ENCODE peak calls at places on chromosome 16, in six cellular contexts. N is kidney epithelial cell, L is left ventricle myocardium inferior, O is A549, R is fibroblast of the aortic adventitia, A is brain microvascular endothelial cell. H is an unnamed sample.

GRCh38 chr16:25155553-25156460 is 44.3 kb downstream of the LCMT1 start:
- DNase-seq in R (no peak), L (no peak), O (no peak), N (peak; percentile 67), A (no peak), H (no peak)

GRCh38 chr16:86668136-86668535 is 89.8 kb downstream of the FOXL1 start:
- DNase-seq in O (no peak), N (no peak), L (no peak), R (peak; percentile 68), A (peak; percentile 91), H (no peak)

GRCh38 chr16:13378151-13378550 is 476.8 kb downstream of the SHISA9 start:
- DNase-seq in L (no peak), N (no peak), A (no peak), O (no peak), R (no peak), H (no peak)

GRCh38 chr16:81137012-81137335 is 40.8 kb upstream of the GCSH start:
- DNase-seq in L (no peak), R (peak; percentile 47), O (no peak), N (no peak), A (peak; percentile 18), H (no peak)

GRCh38 chr16:78669994-78670393 is 570.5 kb downstream of the WWOX start:
- DNase-seq in O (no peak), L (peak; percentile 40), R (peak; percentile 63), N (no peak), A (peak; percentile 18), H (no peak)

GRCh38 chr16:48903054-48903453 is 293.1 kb upstream of the N4BP1 start:
- DNase-seq in L (no peak), N (no peak), R (no peak), O (no peak), A (no peak), H (no peak)

GRCh38 chr16:85079785-85080602 is 32.3 kb downstream of the CIBAR2 start:
- DNase-seq in A (no peak), R (no peak), N (no peak), L (no peak), O (no peak), H (no peak)

GRCh38 chr16:27315333-27316037 is 1.7 kb downstream of the IL4R start:
- DNase-seq in O (peak; percentile 58), A (peak; percentile 57), L (peak; percentile 27), R (peak; percentile 93), N (no peak), H (no peak)

GRCh38 chr16:53502331-53503269 is at the start of gene AKTIP:
- DNase-seq in R (peak; percentile 53), L (peak; percentile 37), O (no peak), A (peak; percentile 36), N (no peak), H (no peak)

GRCh38 chr16:8251298-8251697 is 339.0 kb downstream of the TMEM114 start:
- DNase-seq in R (no peak), A (no peak), L (no peak), N (no peak), O (no peak), H (no peak)

GRCh38 chr16:8641671-8642070 is 20.2 kb downstream of the METTL22 start:
- DNase-seq in O (no peak), R (no peak), A (no peak), N (no peak), L (no peak), H (no peak)

GRCh38 chr16:85712841-85713240 is 24.1 kb upstream of the GINS2 start:
- DNase-seq in N (no peak), R (no peak), A (no peak), O (no peak), L (no peak), H (no peak)

GRCh38 chr16:57726433-57726947 is 9.1 kb upstream of the KATNB1 start:
- DNase-seq in L (no peak), R (no peak), O (no peak), A (no peak), N (no peak), H (no peak)

GRCh38 chr16:57728336-57729181 is 7.0 kb upstream of the KATNB1 start:
- DNase-seq in L (no peak), R (no peak), A (no peak), O (no peak), N (no peak), H (no peak)

GRCh38 chr16:57725976-57726375 is 9.6 kb upstream of the KATNB1 start:
- DNase-seq in L (no peak), N (no peak), R (no peak), A (no peak), O (no peak), H (no peak)

GRCh38 chr16:57729182-57729484 is 6.4 kb upstream of the KATNB1 start:
- DNase-seq in A (no peak), O (no peak), R (no peak), N (no peak), L (no peak), H (no peak)

DNA sequence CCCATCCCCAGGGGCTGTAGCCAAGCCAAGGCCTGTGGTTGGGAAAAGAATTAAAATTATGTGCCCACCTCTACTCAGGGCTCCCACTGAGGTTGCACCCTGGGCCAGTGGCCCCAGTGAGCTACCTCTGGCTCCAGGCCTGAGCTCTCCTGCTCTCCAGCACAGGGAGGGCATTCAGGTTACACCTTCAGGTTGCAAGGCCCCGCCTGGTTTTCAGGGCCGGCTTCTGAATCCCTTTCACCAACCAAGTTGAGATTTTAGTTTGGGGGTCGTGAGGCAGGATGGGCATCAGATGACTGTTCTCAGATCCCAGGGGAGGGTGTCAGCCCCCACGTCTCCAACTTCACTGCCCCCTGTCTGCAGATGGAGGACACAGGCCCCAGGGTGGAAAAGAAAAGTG is 8.0 kb upstream of the KATNB1 start:
- DNase-seq in O (no peak), A (no peak), N (no peak), R (no peak), L (no peak), H (no peak)
- TF ChIP-seq CTCF in O (no peak), A (peak; percentile 33), N (no peak), R (no peak), L (no peak), H (no peak)

GRCh38 chr16:61813339-61813738 is 222.9 kb downstream of the CDH8 start:
- DNase-seq in N (no peak), L (no peak), O (no peak), A (no peak), R (no peak), H (no peak)
- H3K4me3 ChIP-seq in N (no peak overlapping the region), L (no peak overlapping the region), O (no peak overlapping the region), A (no peak overlapping the region), R (no peak overlapping the region), H (no peak overlapping the region)

GRCh38 chr16:74297296-74297665 is 667 bp downstream of the PSMD7 start:
- DNase-seq in O (peak; percentile 61), R (peak; percentile 28), N (no peak), A (peak; percentile 39), L (no peak), H (no peak)

GRCh38 chr16:74296120-74296464 is 522 bp upstream of the PSMD7 start:
- DNase-seq in L (no peak), N (no peak), O (no peak), R (no peak), A (no peak), H (no peak)

GRCh38 chr16:74291577-74292208 is 4.9 kb upstream of the PSMD7 start:
- DNase-seq in L (no peak), A (no peak), R (peak; percentile 52), O (no peak), N (no peak), H (no peak)

GRCh38 chr16:74298104-74298503 is 1.5 kb downstream of the PSMD7 start:
- DNase-seq in L (no peak), A (no peak), N (no peak), R (no peak), O (no peak), H (no peak)

DNA sequence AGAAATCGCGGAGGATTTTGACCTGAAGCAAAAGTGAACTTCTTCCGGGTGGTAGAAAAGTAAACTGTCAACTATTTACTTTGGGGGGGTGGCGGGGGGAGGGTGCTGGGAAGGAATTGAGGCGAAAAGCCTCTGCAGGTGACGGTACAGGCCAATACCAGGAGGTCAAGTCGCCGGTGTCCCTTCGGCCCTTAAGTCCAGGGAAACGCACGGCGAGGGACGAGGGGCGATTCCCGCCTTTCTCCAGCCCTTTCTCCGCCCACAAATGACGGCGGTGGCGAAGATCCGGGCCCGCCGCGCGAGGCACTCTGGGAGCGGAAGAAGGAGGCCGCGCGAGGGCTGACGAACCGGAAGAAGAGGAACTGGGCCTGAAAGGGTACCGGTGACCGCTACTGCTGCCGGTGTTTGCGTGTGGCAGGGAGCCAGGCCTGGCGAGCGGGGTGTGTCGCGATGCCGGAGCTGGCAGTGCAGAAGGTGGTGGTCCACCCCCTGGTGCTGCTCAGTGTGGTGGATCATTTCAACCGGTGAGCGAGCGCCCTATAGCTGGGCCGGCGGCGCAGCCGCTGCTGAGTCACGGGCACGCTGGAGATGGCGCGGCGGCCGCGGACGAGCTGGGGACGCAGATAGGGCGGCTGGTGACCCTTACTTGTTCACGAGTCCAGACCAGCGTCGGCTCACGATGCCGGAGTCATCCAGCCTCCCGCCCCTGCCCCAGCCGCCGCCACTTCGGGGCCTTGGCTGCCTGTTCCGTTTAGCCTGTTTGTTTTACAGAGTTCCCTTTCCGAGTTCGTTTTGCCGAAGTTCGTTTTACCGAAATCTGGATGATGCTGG is at the start of gene PSMD7:
- DNase-seq in O (peak; percentile 87), N (peak; percentile 31), A (peak; percentile 84), L (peak; percentile 93), R (peak; percentile 85), H (peak; percentile 60)
- TF ChIP-seq CTCF in O (no peak), N (no peak), A (no peak), L (no peak), R (no peak), H (no peak)

GRCh38 chr16:88943131-88943664 is 33.8 kb downstream of the CBFA2T3 start:
- DNase-seq in R (no peak), N (no peak), A (no peak), L (no peak), O (no peak), H (no peak)

GRCh38 chr16:88940196-88941050 is 36.6 kb downstream of the CBFA2T3 start:
- DNase-seq in R (no peak), O (no peak), N (no peak), L (no peak), A (no peak), H (no peak)

GRCh38 chr16:88941933-88942909 is 34.8 kb downstream of the CBFA2T3 start:
- DNase-seq in O (peak; percentile 81), R (no peak), L (peak; percentile 61), N (no peak), A (no peak), H (no peak)

GRCh38 chr16:88939814-88940195 is 37.2 kb downstream of the CBFA2T3 start:
- DNase-seq in R (no peak), L (peak; percentile 67), N (no peak), O (no peak), A (no peak), H (no peak)

DNA sequence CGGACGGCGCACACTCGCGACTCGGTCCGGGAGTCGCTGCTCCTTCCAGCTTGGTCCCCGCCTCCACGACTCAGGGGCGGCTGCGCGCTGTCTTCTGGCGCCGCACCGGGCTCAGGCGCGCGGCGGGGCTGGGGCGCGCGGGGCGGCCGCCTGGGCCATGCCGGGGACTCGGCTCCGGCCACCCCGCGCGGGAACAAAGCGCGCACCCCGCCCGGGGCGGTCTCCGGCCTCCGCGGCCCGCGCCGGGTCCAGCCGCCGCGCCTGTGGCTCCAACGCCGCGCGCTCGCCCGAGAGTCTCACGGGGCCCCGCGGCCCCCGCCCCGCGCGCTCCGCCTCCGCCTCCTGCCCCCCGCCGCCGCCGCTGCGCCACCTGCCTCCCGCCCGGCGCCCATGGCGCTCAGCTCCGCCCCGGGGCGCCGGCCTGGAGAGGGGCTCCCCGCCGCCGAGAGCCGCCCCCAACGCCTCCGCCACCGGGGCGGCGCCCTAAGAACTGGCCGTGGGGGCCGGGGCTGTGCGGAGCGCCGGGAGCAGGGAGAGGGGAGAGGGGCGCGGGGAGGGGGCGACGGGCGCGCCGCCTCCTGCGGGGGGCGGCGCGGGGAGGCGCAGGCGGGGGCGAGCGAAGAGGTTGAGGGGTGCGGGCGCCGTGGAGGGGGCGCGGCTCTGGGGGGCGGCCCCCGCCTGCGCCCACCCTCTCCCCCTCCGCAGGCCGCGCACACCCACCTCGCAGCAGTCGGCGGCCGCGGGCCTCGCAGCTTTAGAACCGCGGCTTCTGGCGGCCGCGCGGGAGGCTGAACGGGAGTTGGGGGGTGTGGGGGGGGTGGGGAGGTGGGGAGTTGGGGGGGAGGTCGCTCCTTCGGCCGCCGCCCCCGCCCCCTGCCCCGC is 35.7 kb downstream of the CBFA2T3 start:
- DNase-seq in L (peak; percentile 66), N (no peak), O (no peak), A (no peak), R (no peak), H (no peak)
- H3K4me3 ChIP-seq in L (peak overlapping the region; percentile 85), N (no peak overlapping the region), O (peak overlapping the region; percentile 80), A (no peak overlapping the region), R (no peak overlapping the region), H (no peak overlapping the region)